ENCODE peak calls at places on chromosomes 2 and 18, in five cellular contexts. F, O, Y, E and U are unnamed samples.

GRCh38 chr2:169512525-169512924 is 3.0 kb downstream of the KLHL41 start:
- DNase-seq in F (no peak), O (no peak), Y (no peak), E (no peak), U (no peak)

GRCh38 chr18:24402209-24402785 is 4.7 kb upstream of the OSBPL1A start:
- DNase-seq in F (no peak), O (no peak), Y (no peak), E (no peak), U (no peak)

GRCh38 chr2:62306751-62307468 is 111.0 kb downstream of the B3GNT2 start:
- DNase-seq in F (no peak), O (no peak), Y (no peak), E (peak; percentile 95), U (no peak)

GRCh38 chr2:46615555-46616487 is 136.5 kb downstream of the TMEM247 start:
- DNase-seq in F (peak; percentile 1), O (no peak), Y (peak; percentile 54), E (no peak), U (peak; percentile 12)

GRCh38 chr18:25234740-25235345 is 117.1 kb downstream of the ZNF521 start:
- DNase-seq in F (no peak), O (no peak), Y (peak; percentile 10), E (no peak), U (no peak)

GRCh38 chr2:10231551-10232085 is 71.1 kb upstream of the HPCAL1 start:
- DNase-seq in F (no peak), O (no peak), Y (no peak), E (no peak), U (no peak)

GRCh38 chr2:114001936-114002335 is 112.0 kb downstream of the ACTR3 start:
- DNase-seq in F (no peak), O (no peak), Y (no peak), E (no peak), U (no peak)

GRCh38 chr18:49563130-49563540 is 1.3 kb downstream of the LIPG start:
- DNase-seq in F (no peak), O (no peak), Y (no peak), E (no peak), U (no peak)

GRCh38 chr2:225122582-225123486 is 80.6 kb upstream of the DOCK10 start:
- DNase-seq in F (no peak), O (no peak), Y (no peak), E (no peak), U (no peak)

GRCh38 chr18:489244-490023 is 11.1 kb downstream of the COLEC12 start:
- DNase-seq in F (no peak), O (no peak), Y (no peak), E (no peak), U (no peak)
- TF ChIP-seq SUZ12 in F (no peak), O (no peak), Y (no peak), E (no peak), U (no peak)

GRCh38 chr18:42268186-42268725 is 313.2 kb downstream of the PIK3C3 start:
- DNase-seq in F (no peak), O (no peak), Y (no peak), E (no peak), U (no peak)
- TF ChIP-seq SUZ12 in F (no peak), O (no peak), Y (no peak), E (no peak), U (no peak)

GRCh38 chr2:127061377-127062273 is 45.3 kb downstream of the BIN1 start:
- DNase-seq in F (no peak), O (no peak), Y (no peak), E (no peak), U (no peak)
- TF ChIP-seq SUZ12 in F (no peak), O (no peak), Y (no peak), E (no peak), U (no peak)

DNA sequence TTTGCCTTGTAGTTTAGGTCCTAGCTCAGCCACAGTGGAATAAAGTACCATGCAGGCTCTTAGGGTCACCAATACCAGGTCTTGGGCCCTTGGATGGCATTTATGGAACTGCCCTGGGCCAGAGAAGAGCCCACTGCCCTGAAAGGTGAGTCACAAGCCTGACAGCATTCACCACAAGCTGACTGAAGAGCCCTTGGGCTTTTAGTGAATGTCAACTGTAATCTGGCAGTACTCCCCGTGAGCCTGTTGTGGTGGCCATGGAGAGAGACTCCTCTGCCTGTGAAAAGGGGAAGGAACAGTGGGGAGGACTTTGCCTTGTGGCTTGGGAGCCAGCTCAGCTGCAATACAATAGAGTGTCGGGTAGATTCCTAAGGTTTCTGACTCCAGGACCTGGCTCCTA is 1389.7 kb downstream of the DSC3 start:
- DNase-seq in F (no peak), O (no peak), Y (no peak), E (no peak), U (no peak)
- TF ChIP-seq SUZ12 in F (no peak), O (no peak), Y (no peak), E (no peak), U (no peak)

DNA sequence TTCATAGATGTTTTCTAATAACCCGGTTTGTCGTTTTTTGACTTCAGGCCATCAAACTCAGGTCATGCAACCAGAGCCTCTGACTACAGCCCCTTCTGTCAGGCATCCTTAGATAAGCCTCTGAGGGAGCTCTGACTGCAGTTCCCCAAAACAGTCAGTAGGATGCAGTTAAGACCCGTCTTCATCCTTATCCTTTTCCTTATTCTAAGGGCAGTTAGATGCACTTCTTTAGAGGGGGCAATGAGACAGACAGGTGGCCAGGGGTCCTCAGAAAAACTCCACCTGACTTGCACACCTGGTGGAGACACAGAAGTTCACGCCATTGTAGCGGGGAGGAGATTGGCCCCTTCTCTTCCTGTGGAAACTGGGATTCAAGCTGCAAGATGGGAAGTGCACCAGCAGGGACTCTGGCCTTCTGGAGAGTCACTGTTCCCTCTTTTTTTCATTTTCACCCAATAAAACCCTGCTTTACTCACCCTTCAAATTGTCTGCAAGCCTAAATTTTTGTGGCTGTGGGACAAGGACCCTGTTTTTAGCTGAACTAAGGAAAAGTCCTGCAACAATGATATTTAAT is 104.8 kb upstream of the TFPI start:
- DNase-seq in F (peak; percentile 32), O (peak; percentile 60), Y (peak; percentile 24), E (no peak), U (peak; percentile 42)
- TF ChIP-seq SUZ12 in F (no peak), O (no peak), Y (no peak), E (no peak), U (no peak)

GRCh38 chr18:36281941-36282340 is 15.6 kb upstream of the FHOD3 start:
- DNase-seq in F (no peak), O (no peak), Y (no peak), E (no peak), U (no peak)
- TF ChIP-seq SUZ12 in F (no peak), O (no peak), Y (no peak), E (no peak), U (no peak)

DNA sequence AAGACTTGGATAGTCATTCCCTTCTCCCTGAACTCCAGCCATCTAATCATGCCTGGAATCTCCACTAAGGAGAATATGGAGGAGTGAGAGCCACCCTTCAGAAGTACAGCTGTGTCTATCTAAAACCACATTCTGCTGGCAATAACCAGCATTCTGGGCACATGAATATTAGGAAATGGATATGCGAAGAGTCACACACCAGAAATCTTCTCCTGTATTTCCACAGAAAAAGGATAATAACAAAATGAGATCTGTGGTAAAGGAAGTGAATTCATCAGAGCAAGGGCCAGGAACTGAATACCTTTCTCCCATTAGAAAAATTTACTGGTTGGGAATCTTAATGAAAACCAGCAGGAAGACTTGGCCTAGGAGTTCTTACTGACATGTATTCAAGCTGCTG is 218.8 kb downstream of the SCG2 start:
- DNase-seq in F (no peak), O (no peak), Y (no peak), E (no peak), U (no peak)
- TF ChIP-seq SUZ12 in F (no peak), O (no peak), Y (no peak), E (no peak), U (no peak)

GRCh38 chr2:234095301-234095700 is 44.8 kb downstream of the SPP2 start:
- DNase-seq in F (no peak), O (no peak), Y (no peak), E (no peak), U (no peak)
- TF ChIP-seq SUZ12 in F (no peak), O (no peak), Y (no peak), E (no peak), U (no peak)

DNA sequence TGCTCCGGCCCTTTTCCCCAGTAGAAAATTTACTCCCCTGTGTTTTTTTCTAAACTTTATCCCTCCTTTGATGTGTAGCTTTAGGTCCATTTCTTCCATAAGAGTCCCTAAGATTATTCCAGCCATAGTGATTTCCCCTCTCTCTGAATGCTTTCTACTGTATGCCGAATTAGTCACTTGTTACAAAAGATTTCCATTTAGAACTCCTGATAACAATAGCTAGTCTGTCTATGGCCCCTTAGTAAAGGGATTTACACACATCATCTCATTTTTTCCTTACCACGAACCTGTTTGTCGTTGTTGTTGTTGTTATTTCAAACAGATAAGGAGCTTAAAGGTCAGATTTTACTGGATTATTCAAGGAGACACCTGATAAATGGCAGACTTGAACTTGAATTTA is 256.1 kb downstream of the PAX3 start:
- DNase-seq in F (no peak), O (no peak), Y (no peak), E (no peak), U (no peak)
- TF ChIP-seq SUZ12 in F (no peak), O (no peak), Y (no peak), E (no peak), U (no peak)